ENCODE peak calls at places on chromosome 2, in five cellular contexts. K is DMS 273 treated with DMSO at 0.1 percent for 48 hours, H is NCI-H2029, X is NCI-H2171, P is GM13976. Z is an unnamed sample.

GRCh38 chr2:167334343-167334742 is 446.1 kb downstream of the XIRP2 start:
- DNase-seq in P (no peak), K (no peak), X (no peak), H (no peak), Z (no peak)

GRCh38 chr2:230920167-230920566 is 4.9 kb downstream of the GPR55 start:
- DNase-seq in P (no peak), X (no peak), K (no peak), H (no peak), Z (no peak)

GRCh38 chr2:190838492-190838910 is 42.1 kb upstream of the GLS start:
- DNase-seq in H (no peak), X (no peak), P (no peak), K (no peak), Z (no peak)

GRCh38 chr2:109225170-109225775 is 96.3 kb downstream of the SH3RF3 start:
- DNase-seq in P (no peak), H (no peak), K (no peak), X (no peak), Z (no peak)

GRCh38 chr2:162623888-162624287 is 214.7 kb downstream of the KCNH7 start:
- DNase-seq in K (no peak), H (no peak), P (no peak), X (no peak), Z (no peak)

GRCh38 chr2:133193544-133193943 is 374.7 kb downstream of the NCKAP5 start:
- DNase-seq in P (no peak), K (no peak), X (no peak), H (no peak), Z (no peak)

GRCh38 chr2:23824777-23825212 is 102.1 kb downstream of the ATAD2B start:
- DNase-seq in X (peak; percentile 59), P (peak; percentile 57), H (peak; percentile 18), K (no peak), Z (peak; percentile 27)

GRCh38 chr2:121999273-121999672 is 243.8 kb downstream of the TSN start:
- DNase-seq in H (no peak), X (no peak), K (peak; percentile 38), P (no peak), Z (no peak)

GRCh38 chr2:53512071-53512841 is 255.3 kb upstream of the CHAC2 start:
- DNase-seq in K (no peak), H (no peak), P (no peak), X (no peak), Z (no peak)

GRCh38 chr2:239762106-239762505 is 263.0 kb downstream of the NDUFA10 start:
- DNase-seq in H (no peak), K (no peak), P (no peak), X (no peak), Z (no peak)

GRCh38 chr2:113133696-113134558 is 6.5 kb downstream of the IL1RN start:
- DNase-seq in X (no peak), K (no peak), P (no peak), H (no peak), Z (no peak)

GRCh38 chr2:85413592-85414421 is 3.6 kb upstream of the CAPG start:
- DNase-seq in K (no peak), H (no peak), X (no peak), P (peak; percentile 62), Z (no peak)

GRCh38 chr2:48954311-48954710 is 198.8 kb upstream of the LHCGR start:
- DNase-seq in H (no peak), K (no peak), X (no peak), P (no peak), Z (no peak)

GRCh38 chr2:133495226-133495625 is 73.0 kb downstream of the NCKAP5 start:
- DNase-seq in X (no peak), K (no peak), H (no peak), P (no peak), Z (no peak)